ENCODE peak calls at places on chromosomes 1 and 21, in eight cellular contexts. One of them, this sample, is unnamed.

GRCh38 chr1:36515315-36516138 is 32.8 kb upstream of the CSF3R start:
- DNase-seq in psoas muscle: no peak
- DNase-seq in suprapubic skin: no peak
- DNase-seq in endothelial cell of umbilical vein: no peak
- DNase-seq in CD8-positive, alpha-beta memory T cell: no peak
- DNase-seq in naive thymus-derived CD4-positive, alpha-beta T cell: no peak
- DNase-seq in colonic mucosa: no peak
- DNase-seq in MM.1S: no peak
- DNase-seq in this sample: no peak

GRCh38 chr1:234978397-234979291 is 150.0 kb downstream of the TOMM20 start:
- DNase-seq in psoas muscle: peak; percentile 54
- DNase-seq in suprapubic skin: peak; percentile 81
- DNase-seq in endothelial cell of umbilical vein: peak; percentile 86
- DNase-seq in CD8-positive, alpha-beta memory T cell: peak; percentile 52
- DNase-seq in naive thymus-derived CD4-positive, alpha-beta T cell: peak; percentile 49
- DNase-seq in colonic mucosa: peak; percentile 87
- DNase-seq in MM.1S: peak; percentile 80
- DNase-seq in this sample: no peak

GRCh38 chr1:40449684-40450490 is at the start of gene ZFP69B:
- DNase-seq in psoas muscle: peak; percentile 94
- DNase-seq in suprapubic skin: peak; percentile 91
- DNase-seq in endothelial cell of umbilical vein: peak; percentile 94
- DNase-seq in CD8-positive, alpha-beta memory T cell: peak; percentile 85
- DNase-seq in naive thymus-derived CD4-positive, alpha-beta T cell: peak; percentile 73
- DNase-seq in colonic mucosa: peak; percentile 92
- DNase-seq in MM.1S: peak; percentile 84
- DNase-seq in this sample: peak; percentile 56

GRCh38 chr1:113452921-113453770 is 62.8 kb downstream of the MAGI3 start:
- DNase-seq in psoas muscle: no peak
- DNase-seq in suprapubic skin: no peak
- DNase-seq in endothelial cell of umbilical vein: peak; percentile 60
- DNase-seq in CD8-positive, alpha-beta memory T cell: no peak
- DNase-seq in naive thymus-derived CD4-positive, alpha-beta T cell: peak; percentile 11
- DNase-seq in colonic mucosa: peak; percentile 26
- DNase-seq in MM.1S: peak; percentile 13
- DNase-seq in this sample: no peak

GRCh38 chr1:181397841-181398240 is 85.5 kb upstream of the CACNA1E start:
- DNase-seq in psoas muscle: no peak
- DNase-seq in suprapubic skin: no peak
- DNase-seq in endothelial cell of umbilical vein: no peak
- DNase-seq in CD8-positive, alpha-beta memory T cell: peak; percentile 34
- DNase-seq in naive thymus-derived CD4-positive, alpha-beta T cell: peak; percentile 24
- DNase-seq in colonic mucosa: no peak
- DNase-seq in MM.1S: peak; percentile 84
- DNase-seq in this sample: no peak

GRCh38 chr1:23083714-23084480 is 64.6 kb downstream of the KDM1A start:
- DNase-seq in psoas muscle: peak; percentile 37
- DNase-seq in suprapubic skin: no peak
- DNase-seq in endothelial cell of umbilical vein: peak; percentile 49
- DNase-seq in CD8-positive, alpha-beta memory T cell: no peak
- DNase-seq in naive thymus-derived CD4-positive, alpha-beta T cell: no peak
- DNase-seq in colonic mucosa: no peak
- DNase-seq in MM.1S: no peak
- DNase-seq in this sample: no peak

GRCh38 chr21:42390193-42390592 is 5.7 kb downstream of the TMPRSS3 start:
- DNase-seq in psoas muscle: no peak
- DNase-seq in suprapubic skin: no peak
- DNase-seq in endothelial cell of umbilical vein: no peak
- DNase-seq in CD8-positive, alpha-beta memory T cell: no peak
- DNase-seq in naive thymus-derived CD4-positive, alpha-beta T cell: no peak
- DNase-seq in colonic mucosa: no peak
- DNase-seq in MM.1S: no peak
- DNase-seq in this sample: no peak

GRCh38 chr21:34933609-34934345 is 115.3 kb downstream of the RUNX1 start:
- DNase-seq in psoas muscle: no peak
- DNase-seq in suprapubic skin: no peak
- DNase-seq in endothelial cell of umbilical vein: no peak
- DNase-seq in CD8-positive, alpha-beta memory T cell: peak; percentile 63
- DNase-seq in naive thymus-derived CD4-positive, alpha-beta T cell: peak; percentile 83
- DNase-seq in colonic mucosa: no peak
- DNase-seq in MM.1S: peak; percentile 88
- DNase-seq in this sample: no peak

GRCh38 chr1:92459871-92460320 is 26.8 kb downstream of the GFI1 start:
- DNase-seq in psoas muscle: no peak
- DNase-seq in suprapubic skin: no peak
- DNase-seq in endothelial cell of umbilical vein: no peak
- DNase-seq in CD8-positive, alpha-beta memory T cell: no peak
- DNase-seq in naive thymus-derived CD4-positive, alpha-beta T cell: no peak
- DNase-seq in colonic mucosa: no peak
- DNase-seq in MM.1S: no peak
- DNase-seq in this sample: no peak

GRCh38 chr1:13492711-13493110 is 21.1 kb downstream of the LRRC38 start:
- DNase-seq in psoas muscle: no peak
- DNase-seq in suprapubic skin: no peak
- DNase-seq in endothelial cell of umbilical vein: no peak
- DNase-seq in CD8-positive, alpha-beta memory T cell: no peak
- DNase-seq in naive thymus-derived CD4-positive, alpha-beta T cell: no peak
- DNase-seq in colonic mucosa: no peak
- DNase-seq in MM.1S: no peak
- DNase-seq in this sample: no peak

GRCh38 chr1:208048904-208049303 is 138.0 kb upstream of the CD34 start:
- DNase-seq in psoas muscle: no peak
- DNase-seq in suprapubic skin: no peak
- DNase-seq in endothelial cell of umbilical vein: no peak
- DNase-seq in CD8-positive, alpha-beta memory T cell: no peak
- DNase-seq in naive thymus-derived CD4-positive, alpha-beta T cell: no peak
- DNase-seq in colonic mucosa: no peak
- DNase-seq in MM.1S: no peak
- DNase-seq in this sample: no peak

GRCh38 chr1:208045410-208046252 is 134.7 kb upstream of the CD34 start:
- DNase-seq in psoas muscle: no peak
- DNase-seq in suprapubic skin: no peak
- DNase-seq in endothelial cell of umbilical vein: no peak
- DNase-seq in CD8-positive, alpha-beta memory T cell: no peak
- DNase-seq in naive thymus-derived CD4-positive, alpha-beta T cell: no peak
- DNase-seq in colonic mucosa: peak; percentile 34
- DNase-seq in MM.1S: no peak
- DNase-seq in this sample: no peak

GRCh38 chr1:208047975-208048374 is 137.1 kb upstream of the CD34 start:
- DNase-seq in psoas muscle: peak; percentile 68
- DNase-seq in suprapubic skin: no peak
- DNase-seq in endothelial cell of umbilical vein: no peak
- DNase-seq in CD8-positive, alpha-beta memory T cell: no peak
- DNase-seq in naive thymus-derived CD4-positive, alpha-beta T cell: no peak
- DNase-seq in colonic mucosa: peak; percentile 47
- DNase-seq in MM.1S: no peak
- DNase-seq in this sample: no peak

GRCh38 chr1:208044568-208045241 is 133.8 kb upstream of the CD34 start:
- DNase-seq in psoas muscle: no peak
- DNase-seq in suprapubic skin: no peak
- DNase-seq in endothelial cell of umbilical vein: no peak
- DNase-seq in CD8-positive, alpha-beta memory T cell: no peak
- DNase-seq in naive thymus-derived CD4-positive, alpha-beta T cell: no peak
- DNase-seq in colonic mucosa: no peak
- DNase-seq in MM.1S: no peak
- DNase-seq in this sample: no peak

DNA sequence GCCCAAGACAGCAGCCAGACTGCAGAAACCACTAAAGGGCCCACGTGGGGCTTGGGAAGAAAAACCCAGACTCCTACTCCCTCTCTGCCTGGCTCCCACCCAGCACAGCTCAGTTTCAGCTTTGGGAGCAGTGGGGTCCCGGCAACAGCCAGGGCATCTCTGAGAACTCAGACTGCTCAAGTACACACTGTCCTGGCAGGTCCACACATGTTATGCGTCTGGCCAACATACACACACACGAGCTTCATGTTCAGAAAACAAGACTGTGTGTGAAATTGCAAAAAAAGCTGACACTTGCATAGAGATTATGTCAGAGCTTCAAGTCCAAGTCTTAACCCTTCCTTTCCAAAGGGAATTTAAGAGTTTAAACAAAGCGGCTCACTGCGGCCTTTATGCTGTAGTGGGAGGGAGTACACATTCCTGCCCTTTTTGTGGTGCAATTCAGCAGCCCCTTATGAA is 136.6 kb upstream of the CD34 start:
- DNase-seq in psoas muscle: peak; percentile 85
- DNase-seq in suprapubic skin: peak; percentile 84
- DNase-seq in endothelial cell of umbilical vein: no peak
- DNase-seq in CD8-positive, alpha-beta memory T cell: no peak
- DNase-seq in naive thymus-derived CD4-positive, alpha-beta T cell: no peak
- DNase-seq in colonic mucosa: peak; percentile 46
- DNase-seq in MM.1S: no peak
- DNase-seq in this sample: peak; percentile 55
- H3K27ac ChIP-seq in psoas muscle: peak overlapping the region; percentile 66
- H3K27ac ChIP-seq in suprapubic skin: peak overlapping the region; percentile 80
- H3K27ac ChIP-seq in endothelial cell of umbilical vein: no peak overlapping the region
- H3K27ac ChIP-seq in CD8-positive, alpha-beta memory T cell: no peak overlapping the region
- H3K27ac ChIP-seq in naive thymus-derived CD4-positive, alpha-beta T cell: no peak overlapping the region
- H3K27ac ChIP-seq in colonic mucosa: no peak overlapping the region
- H3K27ac ChIP-seq in MM.1S: no peak overlapping the region
- H3K27ac ChIP-seq in this sample: peak overlapping the region; percentile 79

GRCh38 chr1:179293340-179294327 is at the start of gene SOAT1:
- DNase-seq in psoas muscle: peak; percentile 97
- DNase-seq in suprapubic skin: peak; percentile 96
- DNase-seq in endothelial cell of umbilical vein: peak; percentile 91
- DNase-seq in CD8-positive, alpha-beta memory T cell: peak; percentile 91
- DNase-seq in naive thymus-derived CD4-positive, alpha-beta T cell: peak; percentile 91
- DNase-seq in colonic mucosa: peak; percentile 98
- DNase-seq in MM.1S: peak; percentile 98
- DNase-seq in this sample: peak; percentile 96

GRCh38 chr1:179296831-179297377 is 3.3 kb downstream of the SOAT1 start:
- DNase-seq in psoas muscle: no peak
- DNase-seq in suprapubic skin: no peak
- DNase-seq in endothelial cell of umbilical vein: no peak
- DNase-seq in CD8-positive, alpha-beta memory T cell: no peak
- DNase-seq in naive thymus-derived CD4-positive, alpha-beta T cell: no peak
- DNase-seq in colonic mucosa: no peak
- DNase-seq in MM.1S: no peak
- DNase-seq in this sample: no peak

GRCh38 chr1:179296356-179296755 is 2.8 kb downstream of the SOAT1 start:
- DNase-seq in psoas muscle: no peak
- DNase-seq in suprapubic skin: no peak
- DNase-seq in endothelial cell of umbilical vein: no peak
- DNase-seq in CD8-positive, alpha-beta memory T cell: no peak
- DNase-seq in naive thymus-derived CD4-positive, alpha-beta T cell: no peak
- DNase-seq in colonic mucosa: no peak
- DNase-seq in MM.1S: no peak
- DNase-seq in this sample: no peak

GRCh38 chr1:179298952-179299351 is 5.4 kb downstream of the SOAT1 start:
- DNase-seq in psoas muscle: no peak
- DNase-seq in suprapubic skin: no peak
- DNase-seq in endothelial cell of umbilical vein: no peak
- DNase-seq in CD8-positive, alpha-beta memory T cell: peak; percentile 65
- DNase-seq in naive thymus-derived CD4-positive, alpha-beta T cell: peak; percentile 64
- DNase-seq in colonic mucosa: no peak
- DNase-seq in MM.1S: no peak
- DNase-seq in this sample: no peak

DNA sequence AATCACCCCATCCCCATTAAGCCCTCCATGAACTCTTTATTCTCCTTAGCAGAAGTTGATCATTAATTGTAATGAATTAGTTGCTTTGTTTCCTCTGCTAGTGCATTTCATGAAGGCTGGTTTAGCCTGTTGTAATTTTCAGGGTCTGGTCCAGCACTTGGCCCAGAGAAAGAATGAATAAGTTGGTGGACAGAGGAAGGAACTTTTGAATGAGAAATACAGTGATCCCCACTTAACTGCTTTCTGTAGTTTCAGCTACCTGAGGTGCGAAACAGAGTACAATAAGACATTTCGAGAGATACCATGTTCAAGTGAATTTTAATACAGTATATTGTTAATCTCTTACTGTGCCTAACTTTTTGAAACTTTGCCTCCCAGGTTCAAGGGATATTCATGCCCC is 1.8 kb downstream of the SOAT1 start:
- DNase-seq in psoas muscle: no peak
- DNase-seq in suprapubic skin: no peak
- DNase-seq in endothelial cell of umbilical vein: peak; percentile 11
- DNase-seq in CD8-positive, alpha-beta memory T cell: no peak
- DNase-seq in naive thymus-derived CD4-positive, alpha-beta T cell: no peak
- DNase-seq in colonic mucosa: no peak
- DNase-seq in MM.1S: no peak
- DNase-seq in this sample: no peak
- H3K27ac ChIP-seq in psoas muscle: no peak overlapping the region
- H3K27ac ChIP-seq in suprapubic skin: peak overlapping the region; percentile 90
- H3K27ac ChIP-seq in endothelial cell of umbilical vein: no peak overlapping the region
- H3K27ac ChIP-seq in CD8-positive, alpha-beta memory T cell: no peak overlapping the region
- H3K27ac ChIP-seq in naive thymus-derived CD4-positive, alpha-beta T cell: peak overlapping the region; percentile 96
- H3K27ac ChIP-seq in colonic mucosa: peak overlapping the region; percentile 83
- H3K27ac ChIP-seq in MM.1S: no peak overlapping the region
- H3K27ac ChIP-seq in this sample: peak overlapping the region; percentile 9

GRCh38 chr1:34029525-34029924 is 135.5 kb downstream of the CSMD2 start:
- DNase-seq in psoas muscle: no peak
- DNase-seq in suprapubic skin: no peak
- DNase-seq in endothelial cell of umbilical vein: no peak
- DNase-seq in CD8-positive, alpha-beta memory T cell: no peak
- DNase-seq in naive thymus-derived CD4-positive, alpha-beta T cell: no peak
- DNase-seq in colonic mucosa: no peak
- DNase-seq in MM.1S: no peak
- DNase-seq in this sample: no peak

GRCh38 chr1:34034029-34034428 is 131.0 kb downstream of the CSMD2 start:
- DNase-seq in psoas muscle: no peak
- DNase-seq in suprapubic skin: no peak
- DNase-seq in endothelial cell of umbilical vein: no peak
- DNase-seq in CD8-positive, alpha-beta memory T cell: no peak
- DNase-seq in naive thymus-derived CD4-positive, alpha-beta T cell: no peak
- DNase-seq in colonic mucosa: no peak
- DNase-seq in MM.1S: no peak
- DNase-seq in this sample: no peak

GRCh38 chr1:34028381-34029055 is 136.5 kb downstream of the CSMD2 start:
- DNase-seq in psoas muscle: no peak
- DNase-seq in suprapubic skin: no peak
- DNase-seq in endothelial cell of umbilical vein: no peak
- DNase-seq in CD8-positive, alpha-beta memory T cell: no peak
- DNase-seq in naive thymus-derived CD4-positive, alpha-beta T cell: no peak
- DNase-seq in colonic mucosa: no peak
- DNase-seq in MM.1S: no peak
- DNase-seq in this sample: no peak
- H3K27ac ChIP-seq in psoas muscle: no peak overlapping the region
- H3K27ac ChIP-seq in suprapubic skin: no peak overlapping the region
- H3K27ac ChIP-seq in endothelial cell of umbilical vein: no peak overlapping the region
- H3K27ac ChIP-seq in CD8-positive, alpha-beta memory T cell: no peak overlapping the region
- H3K27ac ChIP-seq in naive thymus-derived CD4-positive, alpha-beta T cell: no peak overlapping the region
- H3K27ac ChIP-seq in colonic mucosa: no peak overlapping the region
- H3K27ac ChIP-seq in MM.1S: no peak overlapping the region
- H3K27ac ChIP-seq in this sample: no peak overlapping the region

GRCh38 chr1:57833296-57833695 is 409.4 kb upstream of the DAB1 start:
- DNase-seq in psoas muscle: no peak
- DNase-seq in suprapubic skin: no peak
- DNase-seq in endothelial cell of umbilical vein: no peak
- DNase-seq in CD8-positive, alpha-beta memory T cell: no peak
- DNase-seq in naive thymus-derived CD4-positive, alpha-beta T cell: no peak
- DNase-seq in colonic mucosa: no peak
- DNase-seq in MM.1S: no peak
- DNase-seq in this sample: no peak

GRCh38 chr1:57835620-57836019 is 411.8 kb upstream of the DAB1 start:
- DNase-seq in psoas muscle: no peak
- DNase-seq in suprapubic skin: no peak
- DNase-seq in endothelial cell of umbilical vein: no peak
- DNase-seq in CD8-positive, alpha-beta memory T cell: no peak
- DNase-seq in naive thymus-derived CD4-positive, alpha-beta T cell: no peak
- DNase-seq in colonic mucosa: no peak
- DNase-seq in MM.1S: no peak
- DNase-seq in this sample: no peak

GRCh38 chr1:57831624-57832023 is 407.8 kb upstream of the DAB1 start:
- DNase-seq in psoas muscle: no peak
- DNase-seq in suprapubic skin: no peak
- DNase-seq in endothelial cell of umbilical vein: peak; percentile 9
- DNase-seq in CD8-positive, alpha-beta memory T cell: no peak
- DNase-seq in naive thymus-derived CD4-positive, alpha-beta T cell: no peak
- DNase-seq in colonic mucosa: no peak
- DNase-seq in MM.1S: no peak
- DNase-seq in this sample: no peak

GRCh38 chr1:57832616-57833015 is 408.8 kb upstream of the DAB1 start:
- DNase-seq in psoas muscle: no peak
- DNase-seq in suprapubic skin: no peak
- DNase-seq in endothelial cell of umbilical vein: no peak
- DNase-seq in CD8-positive, alpha-beta memory T cell: no peak
- DNase-seq in naive thymus-derived CD4-positive, alpha-beta T cell: no peak
- DNase-seq in colonic mucosa: no peak
- DNase-seq in MM.1S: no peak
- DNase-seq in this sample: no peak
- H3K27ac ChIP-seq in psoas muscle: no peak overlapping the region
- H3K27ac ChIP-seq in suprapubic skin: no peak overlapping the region
- H3K27ac ChIP-seq in endothelial cell of umbilical vein: no peak overlapping the region
- H3K27ac ChIP-seq in CD8-positive, alpha-beta memory T cell: no peak overlapping the region
- H3K27ac ChIP-seq in naive thymus-derived CD4-positive, alpha-beta T cell: no peak overlapping the region
- H3K27ac ChIP-seq in colonic mucosa: no peak overlapping the region
- H3K27ac ChIP-seq in MM.1S: no peak overlapping the region
- H3K27ac ChIP-seq in this sample: no peak overlapping the region

This sample was measured in ascending aorta.